ENCODE peak calls at places on chromosome 10, in four cellular contexts. Q, O, K and X are unnamed samples.

GRCh38 chr10:1056326-1057105 is at the start of gene WDR37:
- DNase-seq in K (peak; percentile 86), O (peak; percentile 91), Q (peak; percentile 88), X (peak; percentile 90)

GRCh38 chr10:70849582-70850016 is 33.9 kb downstream of the SGPL1 start:
- DNase-seq in K (peak; percentile 78), O (no peak), Q (peak; percentile 80), X (no peak)

GRCh38 chr10:85679061-85679460 is 687.5 kb downstream of the GRID1 start:
- DNase-seq in K (no peak), O (no peak), Q (no peak), X (no peak)

GRCh38 chr10:126065751-126066150 is 169.4 kb downstream of the FANK1 start:
- DNase-seq in Q (no peak), K (no peak), O (no peak), X (no peak)

GRCh38 chr10:88415533-88416130 is 167.5 kb downstream of the RNLS start:
- DNase-seq in Q (no peak), K (no peak), O (no peak), X (no peak)

GRCh38 chr10:13686331-13686752 is 99.6 kb downstream of the PRPF18 start:
- DNase-seq in O (no peak), K (no peak), Q (no peak), X (no peak)

GRCh38 chr10:125629758-125630376 is 53.1 kb downstream of the TEX36 start:
- DNase-seq in Q (peak; percentile 61), O (no peak), K (peak; percentile 39), X (no peak)

GRCh38 chr10:101060951-101061813 is 607 bp upstream of the KAZALD1 start:
- DNase-seq in Q (peak; percentile 94), K (peak; percentile 84), O (peak; percentile 97), X (peak; percentile 99)

GRCh38 chr10:90822508-90822907 is 35.3 kb downstream of the HTR7 start:
- DNase-seq in K (no peak), Q (no peak), O (no peak), X (no peak)

GRCh38 chr10:121543545-121543944 is 54.7 kb downstream of the FGFR2 start:
- DNase-seq in K (no peak), O (no peak), Q (no peak), X (no peak)

GRCh38 chr10:80599424-80599847 is 61.7 kb downstream of the SH2D4B start:
- DNase-seq in Q (peak; percentile 36), K (peak; percentile 31), O (no peak), X (peak; percentile 38)

DNA sequence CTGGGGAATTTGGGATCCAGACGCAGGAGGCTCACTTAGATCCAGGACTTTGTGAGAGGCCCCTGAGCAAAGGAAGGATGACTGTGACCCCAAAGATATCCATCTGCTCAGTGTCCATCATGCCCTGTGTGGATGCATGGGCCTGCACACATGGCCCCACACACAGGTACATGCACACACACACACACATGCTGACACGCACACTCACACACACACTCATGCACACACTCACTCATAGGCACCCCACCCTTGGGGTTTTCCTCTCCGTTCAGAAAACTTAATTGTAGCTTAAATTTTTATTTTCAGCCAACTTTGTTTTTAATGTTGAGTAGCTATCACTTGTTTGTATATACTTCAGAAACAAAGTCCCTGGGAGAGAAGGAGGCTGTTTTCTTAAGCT is 93.6 kb upstream of the PPIF start:
- DNase-seq in K (no peak), Q (no peak), O (no peak), X (no peak)
- H3K4me3 ChIP-seq in K (no peak overlapping the region), Q (no peak overlapping the region), O (no peak overlapping the region), X (no peak overlapping the region)

GRCh38 chr10:43222296-43222695 is 44.6 kb downstream of the RASGEF1A start:
- DNase-seq in K (no peak), Q (no peak), O (peak; percentile 2), X (peak; percentile 12)

GRCh38 chr10:43223056-43223455 is 43.8 kb downstream of the RASGEF1A start:
- DNase-seq in O (no peak), Q (no peak), K (no peak), X (no peak)

GRCh38 chr10:43219848-43220247 is 47.0 kb downstream of the RASGEF1A start:
- DNase-seq in Q (no peak), O (peak; percentile 7), K (no peak), X (no peak)

GRCh38 chr10:43220971-43221418 is 45.9 kb downstream of the RASGEF1A start:
- DNase-seq in Q (no peak), O (peak; percentile 2), K (no peak), X (no peak)

DNA sequence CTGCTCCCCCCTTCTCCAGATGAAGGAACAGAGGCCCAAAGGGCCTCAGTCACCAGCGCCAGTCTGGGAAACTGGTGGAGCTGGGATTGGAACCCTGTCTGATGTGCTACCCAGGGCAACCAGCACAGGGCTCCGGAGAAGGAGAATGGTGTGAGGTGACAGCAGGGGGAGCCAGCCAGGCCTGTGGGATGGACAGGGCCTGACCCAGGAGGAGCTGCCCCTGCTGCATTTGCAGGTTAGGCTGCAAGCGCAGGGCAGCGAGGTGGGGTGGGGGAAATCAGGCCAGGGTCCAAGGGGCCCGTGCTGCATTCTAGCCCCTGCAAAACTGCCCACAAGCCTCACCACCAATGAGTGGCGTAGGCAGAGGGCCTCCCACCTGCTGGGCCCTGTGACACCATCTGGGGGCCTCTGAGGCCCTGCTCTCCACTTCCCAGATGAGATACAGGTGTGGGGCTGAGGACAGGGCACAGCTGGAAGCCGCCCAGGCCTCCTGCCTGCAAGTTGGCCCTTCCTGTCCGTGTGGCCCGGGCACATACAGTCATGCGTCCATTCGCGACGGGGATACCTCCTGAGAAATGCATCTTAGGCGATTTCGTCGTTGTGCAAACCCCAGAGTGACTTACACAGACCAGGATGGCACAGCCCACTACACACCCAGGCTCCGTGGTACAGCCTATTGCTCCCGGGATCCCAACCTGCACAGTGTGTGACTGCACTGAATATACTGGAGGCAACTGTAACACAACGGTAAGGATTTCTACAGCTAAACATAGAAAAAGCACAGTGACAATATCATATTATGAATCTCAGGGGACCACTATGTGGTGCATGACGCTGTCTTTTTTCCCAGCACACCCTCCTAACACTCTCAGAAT is 45.2 kb downstream of the RASGEF1A start:
- DNase-seq in O (peak; percentile 6), Q (no peak), K (no peak), X (peak; percentile 36)
- TF ChIP-seq CTCF in O (no peak), Q (no peak), K (peak; percentile 46), X (no peak)

GRCh38 chr10:11825796-11826414 is 2.7 kb downstream of the PROSER2 start:
- DNase-seq in O (no peak), Q (no peak), K (no peak), X (no peak)
- H3K4me3 ChIP-seq in O (no peak overlapping the region), Q (no peak overlapping the region), K (no peak overlapping the region), X (no peak overlapping the region)

DNA sequence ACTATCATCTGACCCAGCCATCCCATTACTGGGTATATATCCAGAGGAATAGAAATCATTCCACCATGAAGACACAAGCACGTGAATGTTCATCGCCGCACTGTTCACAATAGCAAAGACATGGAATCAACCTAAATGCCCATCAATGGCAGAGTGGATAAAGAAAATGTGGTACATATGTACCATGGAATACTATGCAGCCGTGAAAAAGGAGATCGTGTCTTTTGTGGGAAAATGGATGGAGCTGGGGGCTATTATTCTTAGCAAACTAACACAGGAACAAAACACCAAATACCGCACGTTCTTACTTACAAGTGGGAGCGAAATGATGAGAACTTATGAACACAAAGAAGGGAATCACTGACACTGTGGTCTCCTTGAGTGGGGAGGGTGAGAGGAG is 9.8 kb upstream of the KNDC1 start:
- DNase-seq in O (no peak), K (no peak), Q (no peak), X (no peak)
- TF ChIP-seq CTCF in O (no peak), K (no peak), Q (no peak), X (no peak)

DNA sequence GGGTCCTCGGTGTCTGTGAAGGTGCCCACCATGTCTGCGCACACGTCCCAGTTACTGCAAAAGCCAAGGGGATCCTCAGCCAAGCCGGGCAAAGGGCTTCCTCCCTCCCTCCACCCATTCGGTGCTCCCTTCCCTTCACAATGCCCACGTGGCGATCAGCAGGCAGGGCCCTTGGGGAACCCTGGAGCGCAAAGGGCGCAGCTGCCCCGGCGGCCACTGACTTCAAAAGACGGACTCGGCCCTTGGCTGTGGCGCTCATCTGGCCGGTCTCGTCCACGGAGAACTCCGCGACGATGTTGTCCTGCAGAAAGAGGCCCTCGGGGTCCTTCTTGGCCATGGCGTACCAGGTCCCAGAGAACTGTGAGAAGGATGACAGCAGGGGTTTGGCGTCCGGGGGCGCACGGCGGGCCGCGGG is 582 bp downstream of the RBP4 start:
- DNase-seq in O (peak; percentile 21), Q (no peak), K (no peak), X (no peak)
- H3K4me3 ChIP-seq in O (peak overlapping the region; percentile 54), Q (no peak overlapping the region), K (peak overlapping the region; percentile 38), X (no peak overlapping the region)

DNA sequence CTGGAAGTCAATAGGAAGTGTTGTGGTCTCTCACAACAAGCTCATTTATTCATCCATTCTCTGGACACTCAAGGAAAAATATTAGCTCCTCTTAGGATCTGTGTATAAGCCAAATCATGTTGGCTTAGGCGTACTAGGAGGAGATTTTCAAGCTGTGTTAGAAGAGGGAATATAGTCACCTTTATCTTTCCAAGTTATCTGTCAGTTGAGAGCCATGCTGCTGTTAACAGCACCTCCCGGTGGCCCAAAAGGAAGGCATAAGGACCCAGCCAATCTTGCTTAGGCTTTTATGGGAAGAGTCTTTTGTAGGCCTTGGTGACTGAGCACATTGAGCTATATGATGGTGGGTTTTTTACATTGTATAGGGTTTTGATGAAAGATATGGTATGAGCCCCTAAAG is 220.0 kb downstream of the LRMDA start:
- DNase-seq in O (no peak), Q (peak; percentile 29), K (no peak), X (peak; percentile 65)
- TF ChIP-seq CTCF in O (no peak), Q (no peak), K (peak; percentile 60), X (no peak)

DNA sequence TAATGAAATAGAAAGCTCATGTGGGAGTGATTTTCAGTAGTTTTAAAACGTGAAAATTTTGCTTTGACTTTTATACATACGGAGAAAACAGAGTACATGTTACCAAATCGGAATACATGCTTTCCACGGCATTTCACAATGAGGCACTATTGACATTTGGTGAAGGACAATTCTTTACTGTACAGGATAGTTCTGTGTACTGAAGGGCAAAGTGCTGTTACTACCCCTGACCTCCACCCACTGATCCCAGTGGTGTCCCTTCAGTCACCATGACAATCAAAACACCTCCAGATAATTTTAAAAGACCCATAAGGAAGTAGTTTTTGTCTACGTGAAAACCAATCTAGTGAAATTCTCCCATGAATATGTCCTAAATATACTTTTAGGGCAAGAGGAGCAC is 33.1 kb upstream of the ANK3 start:
- DNase-seq in Q (no peak), K (no peak), O (no peak), X (no peak)
- H3K4me3 ChIP-seq in Q (no peak overlapping the region), K (no peak overlapping the region), O (no peak overlapping the region), X (no peak overlapping the region)